ENCODE peak calls at places on chromosomes 6 and 20, in eight cellular contexts. R, L, V, M, Q, X, A and T are unnamed samples.

GRCh38 chr6:44115866-44116265 is 11.4 kb downstream of the MRPL14 start:
- DNase-seq in M (no peak), Q (no peak), X (no peak), R (no peak), L (no peak), V (no peak), A (peak), T (no peak)

GRCh38 chr6:42984924-42985475 is 630 bp downstream of the PPP2R5D start:
- DNase-seq in X (no peak), V (peak), M (no peak), L (peak), Q (no peak), A (peak), R (no peak), T (no peak)

GRCh38 chr6:33840064-33840926 is 36.5 kb upstream of the MLN start:
- DNase-seq in X (no peak), L (peak), V (no peak), R (no peak), Q (peak), M (peak), A (peak), T (peak)

GRCh38 chr6:156780117-156780641 is 3.0 kb downstream of the ARID1B start:
- DNase-seq in A (peak), M (peak), X (peak), V (no peak), L (no peak), Q (peak), R (no peak), T (peak)

GRCh38 chr20:4375881-4376280 is 345.8 kb upstream of the PRND start:
- DNase-seq in X (no peak), M (no peak), L (no peak), Q (no peak), V (no peak), R (no peak), A (peak), T (no peak)

GRCh38 chr20:34495928-34496327 is 20.3 kb upstream of the DYNLRB1 start:
- DNase-seq in V (no peak), Q (no peak), M (no peak), X (no peak), R (no peak), A (no peak), L (no peak), T (no peak)

GRCh38 chr20:1397710-1398109 is 4.9 kb upstream of the FKBP1A start:
- DNase-seq in X (no peak), V (no peak), M (no peak), A (no peak), L (no peak), Q (no peak), R (no peak), T (no peak)

GRCh38 chr20:31967830-31968249 is at the start of gene XKR7:
- DNase-seq in L (no peak), R (no peak), A (no peak), V (peak), Q (no peak), M (no peak), X (no peak), T (no peak)

GRCh38 chr6:134550604-134551003 is 232.7 kb upstream of the SGK1 start:
- DNase-seq in V (no peak), M (no peak), R (no peak), X (no peak), L (no peak), A (peak), Q (no peak), T (no peak)

GRCh38 chr20:51767018-51767866 is 948 bp downstream of the ATP9A start:
- DNase-seq in V (peak), L (peak), X (peak), A (peak), R (peak), Q (peak), M (no peak), T (peak)

GRCh38 chr20:3405139-3405538 is 2.3 kb downstream of the DNAAF9 start:
- DNase-seq in L (no peak), X (no peak), A (no peak), R (no peak), V (no peak), M (no peak), Q (no peak), T (no peak)

GRCh38 chr6:90105766-90106165 is 190.9 kb downstream of the BACH2 start:
- DNase-seq in M (no peak), R (no peak), A (no peak), L (no peak), Q (no peak), X (no peak), V (no peak), T (no peak)

GRCh38 chr6:148689168-148689567 is 57.7 kb upstream of the UST start:
- DNase-seq in X (no peak), R (no peak), Q (no peak), M (no peak), L (no peak), A (no peak), V (no peak), T (no peak)

GRCh38 chr6:158660331-158660730 is 10.5 kb downstream of the SYTL3 start:
- DNase-seq in X (no peak), M (no peak), R (no peak), V (no peak), L (no peak), A (peak), Q (peak), T (no peak)

GRCh38 chr6:16511723-16512584 is 249.3 kb downstream of the ATXN1 start:
- DNase-seq in M (no peak), X (no peak), L (no peak), R (no peak), V (peak), A (no peak), Q (no peak), T (no peak)

GRCh38 chr6:141153563-141153962 is 979.2 kb upstream of the GJE1 start:
- DNase-seq in R (no peak), V (no peak), X (no peak), M (peak), L (no peak), A (no peak), Q (no peak), T (no peak)

GRCh38 chr20:35263609-35264223 is 14.2 kb downstream of the MMP24OS start:
- DNase-seq in M (no peak), L (no peak), Q (no peak), X (no peak), V (no peak), A (no peak), R (peak), T (no peak)

GRCh38 chr20:63223121-63223825 is 7.3 kb upstream of the YTHDF1 start:
- DNase-seq in Q (peak), R (no peak), M (peak), V (peak), X (peak), L (peak), A (peak), T (peak)

GRCh38 chr6:88722691-88723090 is 240.7 kb downstream of the RNGTT start:
- DNase-seq in Q (no peak), L (no peak), R (no peak), A (no peak), X (no peak), M (no peak), V (no peak), T (no peak)

GRCh38 chr6:74044417-74045096 is 348.6 kb downstream of the CD109 start:
- DNase-seq in A (peak), V (no peak), M (no peak), Q (no peak), X (no peak), L (no peak), R (no peak), T (no peak)

GRCh38 chr6:42017021-42017643 is 33.2 kb upstream of the TAF8 start:
- DNase-seq in R (no peak), X (no peak), M (no peak), L (no peak), A (peak), V (no peak), Q (no peak), T (no peak)

GRCh38 chr6:116136373-116136772 is 10.4 kb upstream of the COL10A1 start:
- DNase-seq in M (no peak), R (no peak), Q (no peak), V (no peak), L (no peak), X (no peak), A (no peak), T (no peak)